ENCODE peak calls at places on chromosomes 7 and 10, in eight cellular contexts. One of them, this sample, is unnamed.

GRCh38 chr10:11532329-11532728 is 79.1 kb downstream of the USP6NL start:
- DNase-seq in EL: no peak
- DNase-seq in central memory CD4-positive, alpha-beta T cell: no peak
- DNase-seq in epithelial cell of esophagus: peak
- DNase-seq in astrocyte of the cerebellum: no peak
- DNase-seq in GOT3: no peak
- DNase-seq in GF-D8: no peak
- DNase-seq in HFF-Myc: no peak
- DNase-seq in this sample: no peak

GRCh38 chr7:36300696-36301350 is 88.8 kb upstream of the ANLN start:
- DNase-seq in EL: peak
- DNase-seq in central memory CD4-positive, alpha-beta T cell: no peak
- DNase-seq in epithelial cell of esophagus: no peak
- DNase-seq in astrocyte of the cerebellum: no peak
- DNase-seq in GOT3: no peak
- DNase-seq in GF-D8: no peak
- DNase-seq in HFF-Myc: no peak
- DNase-seq in this sample: no peak

GRCh38 chr10:124381011-124381591 is 37.6 kb downstream of the OAT start:
- DNase-seq in EL: no peak
- DNase-seq in central memory CD4-positive, alpha-beta T cell: no peak
- DNase-seq in epithelial cell of esophagus: no peak
- DNase-seq in astrocyte of the cerebellum: no peak
- DNase-seq in GOT3: no peak
- DNase-seq in GF-D8: no peak
- DNase-seq in HFF-Myc: no peak
- DNase-seq in this sample: no peak

GRCh38 chr7:82348251-82348650 is 95.3 kb downstream of the CACNA2D1 start:
- DNase-seq in EL: no peak
- DNase-seq in central memory CD4-positive, alpha-beta T cell: no peak
- DNase-seq in epithelial cell of esophagus: no peak
- DNase-seq in astrocyte of the cerebellum: no peak
- DNase-seq in GOT3: no peak
- DNase-seq in GF-D8: no peak
- DNase-seq in HFF-Myc: no peak
- DNase-seq in this sample: no peak

GRCh38 chr10:35348609-35349388 is 12.5 kb downstream of the CCNY start:
- DNase-seq in EL: no peak
- DNase-seq in central memory CD4-positive, alpha-beta T cell: no peak
- DNase-seq in epithelial cell of esophagus: no peak
- DNase-seq in astrocyte of the cerebellum: no peak
- DNase-seq in GOT3: no peak
- DNase-seq in GF-D8: no peak
- DNase-seq in HFF-Myc: no peak
- DNase-seq in this sample: no peak

GRCh38 chr7:47196106-47196630 is 385.7 kb downstream of the TNS3 start:
- DNase-seq in EL: no peak
- DNase-seq in central memory CD4-positive, alpha-beta T cell: no peak
- DNase-seq in epithelial cell of esophagus: no peak
- DNase-seq in astrocyte of the cerebellum: no peak
- DNase-seq in GOT3: no peak
- DNase-seq in GF-D8: no peak
- DNase-seq in HFF-Myc: no peak
- DNase-seq in this sample: no peak

GRCh38 chr10:74238031-74238431 is 87.0 kb downstream of the ADK start:
- DNase-seq in EL: no peak
- DNase-seq in central memory CD4-positive, alpha-beta T cell: no peak
- DNase-seq in epithelial cell of esophagus: peak
- DNase-seq in astrocyte of the cerebellum: peak
- DNase-seq in GOT3: no peak
- DNase-seq in GF-D8: no peak
- DNase-seq in HFF-Myc: no peak
- DNase-seq in this sample: no peak

GRCh38 chr7:141519623-141520022 is 31.6 kb upstream of the AGK start:
- DNase-seq in EL: no peak
- DNase-seq in central memory CD4-positive, alpha-beta T cell: no peak
- DNase-seq in epithelial cell of esophagus: no peak
- DNase-seq in astrocyte of the cerebellum: no peak
- DNase-seq in GOT3: no peak
- DNase-seq in GF-D8: no peak
- DNase-seq in HFF-Myc: no peak
- DNase-seq in this sample: no peak

GRCh38 chr7:98802088-98802780 is 67.6 kb downstream of the TMEM130 start:
- DNase-seq in EL: peak
- DNase-seq in central memory CD4-positive, alpha-beta T cell: no peak
- DNase-seq in epithelial cell of esophagus: no peak
- DNase-seq in astrocyte of the cerebellum: peak
- DNase-seq in GOT3: peak
- DNase-seq in GF-D8: no peak
- DNase-seq in HFF-Myc: peak
- DNase-seq in this sample: no peak

GRCh38 chr10:103727546-103727963 is 127.8 kb downstream of the SH3PXD2A start:
- DNase-seq in EL: no peak
- DNase-seq in central memory CD4-positive, alpha-beta T cell: no peak
- DNase-seq in epithelial cell of esophagus: no peak
- DNase-seq in astrocyte of the cerebellum: no peak
- DNase-seq in GOT3: no peak
- DNase-seq in GF-D8: no peak
- DNase-seq in HFF-Myc: no peak
- DNase-seq in this sample: no peak

GRCh38 chr10:90674927-90675326 is 182.9 kb downstream of the HTR7 start:
- DNase-seq in EL: peak
- DNase-seq in central memory CD4-positive, alpha-beta T cell: no peak
- DNase-seq in epithelial cell of esophagus: peak
- DNase-seq in astrocyte of the cerebellum: peak
- DNase-seq in GOT3: no peak
- DNase-seq in GF-D8: no peak
- DNase-seq in HFF-Myc: peak
- DNase-seq in this sample: peak

GRCh38 chr10:43113201-43113893 is 24.9 kb upstream of the CSGALNACT2 start:
- DNase-seq in EL: no peak
- DNase-seq in central memory CD4-positive, alpha-beta T cell: no peak
- DNase-seq in epithelial cell of esophagus: no peak
- DNase-seq in astrocyte of the cerebellum: no peak
- DNase-seq in GOT3: no peak
- DNase-seq in GF-D8: no peak
- DNase-seq in HFF-Myc: no peak
- DNase-seq in this sample: no peak

GRCh38 chr10:117441366-117441765 is 66.1 kb upstream of the PDZD8 start:
- DNase-seq in EL: no peak
- DNase-seq in central memory CD4-positive, alpha-beta T cell: no peak
- DNase-seq in epithelial cell of esophagus: no peak
- DNase-seq in astrocyte of the cerebellum: no peak
- DNase-seq in GOT3: no peak
- DNase-seq in GF-D8: no peak
- DNase-seq in HFF-Myc: no peak
- DNase-seq in this sample: no peak

GRCh38 chr7:13898957-13899670 is 90.4 kb downstream of the ETV1 start:
- DNase-seq in EL: no peak
- DNase-seq in central memory CD4-positive, alpha-beta T cell: no peak
- DNase-seq in epithelial cell of esophagus: no peak
- DNase-seq in astrocyte of the cerebellum: no peak
- DNase-seq in GOT3: no peak
- DNase-seq in GF-D8: no peak
- DNase-seq in HFF-Myc: no peak
- DNase-seq in this sample: no peak

GRCh38 chr7:104883248-104883717 is 130.7 kb upstream of the KMT2E start:
- DNase-seq in EL: no peak
- DNase-seq in central memory CD4-positive, alpha-beta T cell: no peak
- DNase-seq in epithelial cell of esophagus: no peak
- DNase-seq in astrocyte of the cerebellum: no peak
- DNase-seq in GOT3: no peak
- DNase-seq in GF-D8: no peak
- DNase-seq in HFF-Myc: no peak
- DNase-seq in this sample: no peak

GRCh38 chr10:93071674-93072224 is 1.9 kb upstream of the CYP26A1 start:
- DNase-seq in EL: no peak
- DNase-seq in central memory CD4-positive, alpha-beta T cell: no peak
- DNase-seq in epithelial cell of esophagus: no peak
- DNase-seq in astrocyte of the cerebellum: no peak
- DNase-seq in GOT3: no peak
- DNase-seq in GF-D8: no peak
- DNase-seq in HFF-Myc: no peak
- DNase-seq in this sample: no peak

This sample was measured in brain pericyte.